ENCODE peak calls at places on chromosome 2, in eight cellular contexts. C, J, V, Z, L, Q, R and F are unnamed samples.

GRCh38 chr2:41621578-41621977 is 426.2 kb upstream of the PKDCC start:
- DNase-seq in Q (no peak), R (no peak), C (no peak), V (no peak), Z (no peak), L (no peak), J (no peak), F (no peak)

GRCh38 chr2:96153991-96154431 is 8.8 kb upstream of the DUSP2 start:
- DNase-seq in C (peak), V (no peak), L (no peak), J (no peak), Z (no peak), R (no peak), Q (peak), F (no peak)

GRCh38 chr2:68732036-68732435 is 2.6 kb upstream of the ARHGAP25 start:
- DNase-seq in R (no peak), L (no peak), C (no peak), Q (no peak), Z (no peak), V (no peak), J (no peak), F (no peak)

GRCh38 chr2:110678457-110679336 is 834 bp upstream of the BUB1 start:
- DNase-seq in C (peak), J (peak), R (peak), V (no peak), Z (peak), L (peak), Q (no peak), F (peak)

GRCh38 chr2:214902273-214902672 is 92.8 kb upstream of the BARD1 start:
- DNase-seq in L (no peak), Q (no peak), C (no peak), V (no peak), J (no peak), R (no peak), Z (no peak), F (no peak)

GRCh38 chr2:237465515-237466227 is 21.4 kb upstream of the MLPH start:
- DNase-seq in R (peak), Q (no peak), J (no peak), L (peak), Z (no peak), C (peak), V (no peak), F (no peak)

GRCh38 chr2:239498981-239499633 is 98.3 kb upstream of the HDAC4 start:
- DNase-seq in L (no peak), V (no peak), C (no peak), J (no peak), R (peak), Q (peak), Z (no peak), F (no peak)

GRCh38 chr2:26251893-26252292 is 7.2 kb downstream of the HADHB start:
- DNase-seq in C (no peak), R (peak), J (no peak), L (peak), V (no peak), Q (peak), Z (peak), F (no peak)

GRCh38 chr2:73333564-73333963 is 40.2 kb upstream of the EGR4 start:
- DNase-seq in J (no peak), C (no peak), Z (no peak), Q (no peak), R (no peak), L (no peak), V (no peak), F (no peak)